ENCODE peak calls at places on chromosomes 13 and 19, in seven cellular contexts. C is stimulated activated naive CD4-positive, alpha-beta T cell; Q is EL; T is AG08396; S is A549; D is Daoy; L is mucosa of descending colon. M is an unnamed sample.

GRCh38 chr19:12867120-12868099 is 13.8 kb downstream of the DNASE2 start:
- DNase-seq in Q (peak), L (peak), T (peak), S (peak), C (peak), D (peak), M (no peak)

GRCh38 chr13:80133631-80134083 is 207.3 kb downstream of the SPRY2 start:
- DNase-seq in D (no peak), Q (no peak), T (no peak), S (no peak), L (no peak), C (no peak), M (no peak)

GRCh38 chr13:112751617-112752016 is 61.8 kb downstream of the ATP11A start:
- DNase-seq in L (no peak), C (no peak), S (no peak), Q (no peak), D (no peak), T (no peak), M (no peak)

GRCh38 chr13:86020350-86021002 is 221.3 kb upstream of the SLITRK6 start:
- DNase-seq in C (no peak), Q (no peak), D (peak), L (no peak), T (peak), S (peak), M (no peak)

GRCh38 chr19:54422136-54422535 is 6.9 kb downstream of the TTYH1 start:
- DNase-seq in S (no peak), T (no peak), L (no peak), D (no peak), C (no peak), Q (no peak), M (no peak)

GRCh38 chr13:60765700-60766411 is 368.8 kb downstream of the TDRD3 start:
- DNase-seq in L (no peak), Q (no peak), S (peak), C (no peak), D (no peak), T (no peak), M (no peak)

GRCh38 chr19:16824658-16825311 is 4.4 kb upstream of the SIN3B start:
- DNase-seq in D (peak), L (no peak), S (no peak), T (no peak), Q (peak), C (no peak), M (no peak)

GRCh38 chr13:94917814-94918213 is 205.5 kb upstream of the SOX21 start:
- DNase-seq in L (no peak), Q (no peak), C (no peak), T (peak), S (no peak), D (no peak), M (no peak)

GRCh38 chr13:113453962-113454361 is 674 bp upstream of the ADPRHL1 start:
- DNase-seq in L (no peak), T (no peak), C (no peak), Q (peak), S (no peak), D (no peak), M (no peak)

GRCh38 chr13:112752711-112753541 is 63.1 kb downstream of the ATP11A start:
- DNase-seq in D (no peak), T (no peak), C (no peak), L (no peak), Q (no peak), S (peak), M (no peak)

GRCh38 chr19:38543807-38544568 is 73.8 kb downstream of the MAP4K1 start:
- DNase-seq in L (peak), C (no peak), Q (peak), S (peak), T (peak), D (peak), M (peak)

GRCh38 chr13:111184685-111185401 is 69.7 kb downstream of the ARHGEF7 start:
- DNase-seq in T (no peak), C (peak), Q (no peak), S (no peak), L (peak), D (no peak), M (no peak)

GRCh38 chr13:77876176-77876575 is 42.5 kb downstream of the EDNRB start:
- DNase-seq in C (no peak), L (no peak), T (peak), S (no peak), D (no peak), Q (no peak), M (no peak)

GRCh38 chr13:111946214-111946613 is 120.7 kb upstream of the SOX1 start:
- DNase-seq in Q (no peak), L (no peak), T (no peak), C (no peak), D (no peak), S (no peak), M (no peak)

GRCh38 chr13:114063545-114064515 is 68.6 kb downstream of the RASA3 start:
- DNase-seq in S (peak), Q (peak), T (peak), L (peak), C (no peak), D (peak), M (peak)

M was measured in MG63.